ENCODE peak calls at places on chromosomes 5 and 9, in six cellular contexts. H, Z, M, V, G and U are unnamed samples.

GRCh38 chr5:122180863-122181519 is 51.6 kb downstream of the ZNF474 start:
- DNase-seq in Z (no peak), H (no peak), M (peak), V (no peak), G (no peak), U (no peak)

GRCh38 chr9:30172206-30172605 is 2212.2 kb upstream of the ACO1 start:
- DNase-seq in M (no peak), H (no peak), Z (no peak), G (no peak), V (no peak), U (no peak)

GRCh38 chr5:111585291-111585690 is 73.0 kb upstream of the STARD4 start:
- DNase-seq in G (no peak), V (no peak), Z (no peak), H (no peak), M (no peak), U (no peak)

GRCh38 chr5:131328536-131329186 is 64.8 kb downstream of the CDC42SE2 start:
- DNase-seq in G (no peak), Z (no peak), M (peak), V (peak), H (peak), U (peak)

GRCh38 chr9:131733601-131734061 is 6.2 kb downstream of the RAPGEF1 start:
- DNase-seq in V (no peak), Z (peak), H (peak), M (peak), G (no peak), U (peak)

GRCh38 chr9:114207845-114208244 is 52.5 kb downstream of the COL27A1 start:
- DNase-seq in G (no peak), V (no peak), Z (no peak), M (peak), H (no peak), U (no peak)

GRCh38 chr5:10832987-10833386 is 72.0 kb upstream of the DAP start:
- DNase-seq in M (no peak), V (peak), Z (no peak), G (no peak), H (no peak), U (no peak)

GRCh38 chr9:129125478-129125877 is 14.3 kb downstream of the PTPA start:
- DNase-seq in G (no peak), Z (no peak), M (peak), V (no peak), H (no peak), U (no peak)

GRCh38 chr5:89071101-89071940 is 188.3 kb upstream of the MEF2C start:
- DNase-seq in H (no peak), Z (no peak), M (no peak), G (no peak), V (no peak), U (no peak)

GRCh38 chr5:54758038-54758437 is 227.4 kb downstream of the ESM1 start:
- DNase-seq in H (no peak), V (no peak), Z (no peak), G (no peak), M (peak), U (no peak)

GRCh38 chr5:127296321-127296720 is 5.7 kb downstream of the MEGF10 start:
- DNase-seq in G (no peak), V (no peak), H (no peak), Z (no peak), M (peak), U (no peak)

GRCh38 chr9:38060688-38061087 is 8.3 kb downstream of the SHB start:
- DNase-seq in Z (no peak), M (no peak), G (no peak), V (no peak), H (no peak), U (no peak)

GRCh38 chr5:76861616-76862015 is 11.8 kb downstream of the S100Z start:
- DNase-seq in Z (no peak), H (no peak), V (no peak), G (no peak), M (no peak), U (no peak)

GRCh38 chr5:28397502-28397941 is 1359.1 kb upstream of the CDH9 start:
- DNase-seq in M (peak), Z (no peak), H (no peak), V (no peak), G (no peak), U (no peak)

GRCh38 chr5:75450069-75450468 is 61.4 kb downstream of the CERT1 start:
- DNase-seq in V (no peak), M (peak), Z (no peak), G (no peak), H (no peak), U (no peak)

GRCh38 chr5:133400120-133400519 is 212.2 kb downstream of the FSTL4 start:
- DNase-seq in Z (no peak), M (no peak), H (no peak), G (no peak), V (no peak), U (no peak)

GRCh38 chr5:66814146-66814991 is 218.2 kb downstream of the MAST4 start:
- DNase-seq in V (peak), H (peak), M (peak), Z (no peak), G (peak), U (peak)

GRCh38 chr5:131441184-131441583 is 177.3 kb downstream of the CDC42SE2 start:
- DNase-seq in H (no peak), M (peak), V (no peak), G (no peak), Z (no peak), U (no peak)

GRCh38 chr5:8176101-8176693 is 307.2 kb downstream of the MTRR start:
- DNase-seq in Z (no peak), V (no peak), H (no peak), G (no peak), M (peak), U (no peak)

GRCh38 chr5:170302729-170303501 is 5.3 kb upstream of the LCP2 start:
- DNase-seq in V (no peak), G (peak), Z (no peak), M (no peak), H (no peak), U (peak)

GRCh38 chr9:22142681-22143080 is 133.6 kb upstream of the CDKN2B start:
- DNase-seq in G (no peak), Z (no peak), V (no peak), M (peak), H (no peak), U (peak)

GRCh38 chr5:131720714-131721113 is 76.1 kb downstream of the FNIP1 start:
- DNase-seq in Z (no peak), M (no peak), H (no peak), G (no peak), V (no peak), U (no peak)

GRCh38 chr5:55533806-55534435 is 843 bp downstream of the PLPP1 start:
- DNase-seq in H (peak), V (peak), G (peak), Z (no peak), M (peak), U (peak)

GRCh38 chr5:174798411-174798930 is 74.1 kb downstream of the MSX2 start:
- DNase-seq in G (no peak), H (no peak), Z (no peak), M (no peak), V (no peak), U (no peak)

GRCh38 chr5:130714200-130714599 is 450.9 kb downstream of the HINT1 start:
- DNase-seq in V (peak), G (no peak), H (no peak), Z (no peak), M (no peak), U (no peak)

DNA sequence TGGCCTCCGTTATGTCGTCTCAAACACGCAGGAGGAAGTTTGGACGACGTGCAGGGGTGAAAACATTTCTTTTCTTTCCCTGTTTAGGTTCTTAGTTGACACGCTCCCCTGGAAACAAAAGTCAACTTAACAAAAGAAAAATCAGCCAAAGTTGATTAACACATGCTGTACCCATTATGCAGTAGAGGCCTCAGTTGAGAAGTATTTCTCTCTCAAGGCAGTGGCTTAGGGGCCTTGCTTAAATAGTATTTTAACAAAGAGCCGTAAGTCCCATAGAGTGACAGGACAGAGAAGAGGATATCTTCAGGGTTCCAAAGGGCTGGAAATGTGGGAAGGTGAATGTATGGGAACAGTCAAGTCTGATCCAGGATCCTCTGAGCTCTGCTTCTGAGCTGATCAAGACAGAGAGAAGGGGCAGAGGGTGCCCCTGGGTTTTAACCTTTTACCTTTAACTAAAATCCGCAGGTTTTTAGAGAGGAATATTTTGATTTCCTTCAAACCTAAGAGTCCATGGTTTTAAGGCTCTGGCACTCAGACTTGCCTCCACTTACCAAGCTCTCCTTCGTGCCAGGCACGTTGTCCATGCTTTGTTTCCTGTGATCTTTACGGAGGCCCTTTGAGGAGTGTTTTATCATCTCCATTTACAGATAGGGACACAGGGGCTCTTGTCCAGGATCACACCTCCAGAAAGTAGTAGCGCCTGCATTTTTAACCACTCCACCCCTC is 629 bp upstream of the CD74 start:
- DNase-seq in G (peak), H (no peak), V (no peak), M (no peak), Z (no peak), U (no peak)
- H3K4me3 ChIP-seq in G (peak), H (no peak), V (peak), M (no peak), Z (no peak), U (peak)

GRCh38 chr5:151074557-151074956 is 6.3 kb downstream of the TNIP1 start:
- DNase-seq in H (no peak), M (no peak), Z (no peak), G (no peak), V (no peak), U (no peak)
- H3K4me3 ChIP-seq in H (no peak), M (no peak), Z (no peak), G (no peak), V (no peak), U (no peak)

GRCh38 chr9:123073441-123073840 is 40.0 kb downstream of the GPR21 start:
- DNase-seq in G (no peak), H (no peak), Z (no peak), M (no peak), V (no peak), U (no peak)

GRCh38 chr9:123074627-123075026 is 41.2 kb downstream of the GPR21 start:
- DNase-seq in M (no peak), G (no peak), H (no peak), Z (no peak), V (no peak), U (no peak)

GRCh38 chr9:123070210-123070609 is 36.7 kb downstream of the GPR21 start:
- DNase-seq in H (no peak), Z (no peak), G (no peak), V (no peak), M (peak), U (no peak)

GRCh38 chr9:123072407-123072995 is 39.0 kb downstream of the GPR21 start:
- DNase-seq in G (no peak), Z (no peak), M (no peak), V (no peak), H (no peak), U (no peak)

GRCh38 chr9:123073991-123074422 is 40.5 kb downstream of the GPR21 start:
- DNase-seq in V (no peak), M (no peak), H (no peak), Z (no peak), G (no peak), U (no peak)
- H3K4me3 ChIP-seq in V (no peak), M (no peak), H (no peak), Z (no peak), G (no peak), U (no peak)

GRCh38 chr9:96383165-96383939 is at the start of gene SLC35D2:
- DNase-seq in V (peak), G (no peak), H (peak), M (peak), Z (no peak), U (peak)
- H3K4me3 ChIP-seq in V (peak), G (no peak), H (peak), M (peak), Z (peak), U (peak)